ENCODE peak calls at places on chromosomes 11 and 22, in four cellular contexts. V, L, G and U are unnamed samples.

GRCh38 chr11:130211781-130212401 is 52.3 kb downstream of the ST14 start:
- DNase-seq in G (peak), L (no peak), V (no peak), U (no peak)

GRCh38 chr11:3986301-3986700 is 108.3 kb upstream of the RRM1 start:
- DNase-seq in L (no peak), G (no peak), V (no peak), U (no peak)

GRCh38 chr22:30392661-30393321 is 4.0 kb upstream of the SEC14L2 start:
- DNase-seq in G (no peak), L (no peak), V (no peak), U (peak)

GRCh38 chr11:12166299-12167092 is 56.1 kb downstream of the MICAL2 start:
- DNase-seq in V (no peak), L (no peak), G (no peak), U (no peak)

GRCh38 chr11:41836426-41836825 is 377.0 kb upstream of the LRRC4C start:
- DNase-seq in V (peak), G (no peak), L (no peak), U (no peak)

GRCh38 chr11:117090111-117090706 is 8.0 kb downstream of the SIK3 start:
- DNase-seq in L (no peak), V (no peak), G (no peak), U (no peak)

GRCh38 chr11:66909181-66909580 is 49.0 kb downstream of the PC start:
- DNase-seq in G (no peak), L (no peak), V (no peak), U (no peak)

GRCh38 chr11:30333405-30333804 is 10.5 kb downstream of the ARL14EP start:
- DNase-seq in L (no peak), V (no peak), G (no peak), U (peak)

GRCh38 chr11:2724653-2725366 is 25.0 kb upstream of the KCNQ1OT1 start:
- DNase-seq in V (peak), G (no peak), L (no peak), U (no peak)

GRCh38 chr11:121450424-121450823 is 1.7 kb upstream of the SORL1 start:
- DNase-seq in G (no peak), L (no peak), V (no peak), U (no peak)

GRCh38 chr11:32891657-32892354 is 805 bp upstream of the QSER1 start:
- DNase-seq in G (no peak), L (no peak), V (peak), U (peak)

GRCh38 chr22:26172389-26172990 is 3.2 kb downstream of the SEZ6L start:
- DNase-seq in G (peak), V (peak), L (no peak), U (peak)

GRCh38 chr11:133134561-133135173 is 397.6 kb downstream of the OPCML start:
- DNase-seq in G (peak), L (no peak), V (peak), U (peak)

GRCh38 chr11:132453411-132453810 is 1078.9 kb downstream of the OPCML start:
- DNase-seq in G (no peak), L (no peak), V (no peak), U (no peak)